ENCODE peak calls at places on chromosome 1, in eight cellular contexts. V, Y, N, L, J, C, R and Q are unnamed samples.
A peak's percentile ranks its signal among the peaks of the same experiment; 100 is the strongest.

GRCh38 chr1:13469343-13469742 is 44.5 kb downstream of the LRRC38 start:
- DNase-seq in V (no peak), Y (no peak), N (no peak), L (no peak), J (no peak), C (peak; percentile 8), R (no peak), Q (no peak)

GRCh38 chr1:119294728-119295127 is 73.9 kb upstream of the HAO2 start:
- DNase-seq in V (peak; percentile 37), Y (no peak), N (no peak), L (no peak), J (no peak), C (no peak), R (no peak), Q (no peak)

GRCh38 chr1:160739098-160739511 is at the start of gene SLAMF7:
- DNase-seq in V (peak; percentile 39), Y (no peak), N (no peak), L (no peak), J (no peak), C (no peak), R (no peak), Q (no peak)

GRCh38 chr1:17587693-17588047 is 48.2 kb downstream of the ARHGEF10L start:
- DNase-seq in V (no peak), Y (no peak), N (no peak), L (peak; percentile 85), J (no peak), C (no peak), R (no peak), Q (peak; percentile 20)

GRCh38 chr1:50132495-50132894 is 23.8 kb downstream of the ELAVL4 start:
- DNase-seq in V (no peak), Y (no peak), N (no peak), L (no peak), J (no peak), C (no peak), R (no peak), Q (no peak)

GRCh38 chr1:43229831-43230780 is 39.7 kb upstream of the TMEM125 start:
- DNase-seq in V (no peak), Y (no peak), N (no peak), L (no peak), J (no peak), C (no peak), R (peak; percentile 49), Q (no peak)

GRCh38 chr1:154779563-154780189 is 90.4 kb downstream of the KCNN3 start:
- DNase-seq in V (no peak), Y (no peak), N (no peak), L (no peak), J (no peak), C (no peak), R (no peak), Q (no peak)

GRCh38 chr1:240092301-240093119 is 827 bp downstream of the FMN2 start:
- DNase-seq in V (no peak), Y (no peak), N (no peak), L (peak; percentile 70), J (no peak), C (no peak), R (peak; percentile 18), Q (no peak)

GRCh38 chr1:153122831-153123421 is 9.6 kb upstream of the SPRR2F start:
- DNase-seq in V (no peak), Y (no peak), N (no peak), L (no peak), J (peak; percentile 62), C (no peak), R (no peak), Q (no peak)

GRCh38 chr1:15444476-15445389 is 6.5 kb downstream of the CTRC start:
- DNase-seq in V (no peak), Y (no peak), N (no peak), L (no peak), J (no peak), C (no peak), R (no peak), Q (no peak)

GRCh38 chr1:108570998-108571401 is 11.1 kb downstream of the EEIG2 start:
- DNase-seq in V (no peak), Y (no peak), N (no peak), L (no peak), J (no peak), C (no peak), R (no peak), Q (no peak)

GRCh38 chr1:240575976-240576666 is 35.8 kb downstream of the GREM2 start:
- DNase-seq in V (peak; percentile 39), Y (no peak), N (no peak), L (peak; percentile 56), J (no peak), C (peak; percentile 7), R (peak; percentile 40), Q (no peak)

GRCh38 chr1:148362141-148362929 is 120.8 kb downstream of the PPIAL4G start:
- DNase-seq in V (peak; percentile 26), Y (no peak), N (no peak), L (no peak), J (peak; percentile 29), C (no peak), R (no peak), Q (no peak)

GRCh38 chr1:236128646-236129178 is 13.6 kb upstream of the GPR137B start:
- DNase-seq in V (no peak), Y (no peak), N (no peak), L (no peak), J (no peak), C (peak; percentile 17), R (no peak), Q (no peak)

GRCh38 chr1:21929951-21930615 is 7.0 kb downstream of the HSPG2 start:
- DNase-seq in V (no peak), Y (peak; percentile 72), N (no peak), L (no peak), J (no peak), C (no peak), R (no peak), Q (no peak)